ENCODE peak calls at places on chromosomes 7 and 10, in four cellular contexts. B is Right ventricle myocardium superior; X is activated T-cell treated with anti-CD3 and anti-CD28 coated beads, Interleukin-2, amount 50 U/mL, for 4 hours; I is IMR-90. U is an unnamed sample.

GRCh38 chr10:51369903-51370302 is 295.6 kb downstream of the PRKG1 start:
- ATAC-seq in B (no peak), I (peak; percentile 95), X (no peak), U (peak; percentile 73)

GRCh38 chr10:7035111-7035761 is 375.6 kb downstream of the SFMBT2 start:
- ATAC-seq in X (peak; percentile 92), B (no peak), I (no peak), U (no peak)

GRCh38 chr10:75350791-75351190 is 50.8 kb downstream of the ZNF503 start:
- ATAC-seq in I (peak; percentile 81), X (no peak), B (no peak), U (peak; percentile 80)

GRCh38 chr7:141495057-141495456 is 56.2 kb upstream of the AGK start:
- ATAC-seq in B (no peak), X (no peak), I (no peak), U (no peak)

GRCh38 chr10:18473424-18474110 is 177.8 kb downstream of the NSUN6 start:
- ATAC-seq in B (peak; percentile 90), X (no peak), I (peak; percentile 87), U (no peak)

GRCh38 chr10:96317067-96317833 is 13.0 kb downstream of the DNTT start:
- ATAC-seq in I (no peak), B (no peak), X (no peak), U (no peak)

GRCh38 chr10:101631821-101632475 is 43.8 kb downstream of the DPCD start:
- ATAC-seq in I (peak; percentile 35), B (peak; percentile 38), X (no peak), U (no peak)

GRCh38 chr7:23539494-23539907 is 7.7 kb upstream of the TRA2A start:
- ATAC-seq in B (no peak), X (peak; percentile 35), I (no peak), U (no peak)

GRCh38 chr10:79415736-79416577 is 29.5 kb downstream of the ZCCHC24 start:
- ATAC-seq in B (no peak), X (no peak), I (no peak), U (no peak)